ENCODE peak calls at places on chromosomes 12 and 14, in four cellular contexts. W is A549, I is body of pancreas, T is mucosa of descending colon. D is an unnamed sample.

GRCh38 chr12:77893918-77894317 is 63.2 kb downstream of the NAV3 start:
- DNase-seq in W (peak; percentile 11), I (peak; percentile 85), T (peak; percentile 30), D (peak; percentile 86)

GRCh38 chr12:114916531-114916930 is 232.6 kb upstream of the TBX3 start:
- DNase-seq in W (no peak), I (no peak), T (no peak), D (no peak)

GRCh38 chr12:114799574-114800487 is 115.9 kb upstream of the TBX3 start:
- DNase-seq in W (no peak), I (peak; percentile 83), T (peak; percentile 43), D (peak; percentile 63)

GRCh38 chr12:31387011-31387410 is 61.1 kb upstream of the SINHCAF start:
- DNase-seq in W (no peak), I (no peak), T (no peak), D (no peak)

GRCh38 chr14:106843951-106844483 is 1317.6 kb downstream of the TMEM121 start:
- DNase-seq in W (peak; percentile 23), I (peak; percentile 65), T (peak; percentile 68), D (peak; percentile 76)

GRCh38 chr14:67569651-67570290 is 30.3 kb downstream of the PIGH start:
- DNase-seq in W (no peak), I (no peak), T (no peak), D (no peak)

GRCh38 chr12:28253175-28253641 is 63.0 kb downstream of the CCDC91 start:
- DNase-seq in W (no peak), I (no peak), T (no peak), D (no peak)

GRCh38 chr12:101939856-101940265 is 62.5 kb downstream of the DRAM1 start:
- DNase-seq in W (peak; percentile 41), I (peak; percentile 59), T (no peak), D (peak; percentile 42)

GRCh38 chr12:112680993-112681392 is 110.6 kb upstream of the RPH3A start:
- DNase-seq in W (no peak), I (no peak), T (no peak), D (no peak)

GRCh38 chr14:55889124-55889523 is 229.1 kb upstream of the PELI2 start:
- DNase-seq in W (peak; percentile 13), I (peak; percentile 68), T (no peak), D (peak; percentile 83)

GRCh38 chr14:100904307-100905019 is 941 bp upstream of the RTL1 start:
- DNase-seq in W (no peak), I (peak; percentile 10), T (no peak), D (no peak)

GRCh38 chr14:101501858-101502615 is 59.3 kb upstream of the DIO3 start:
- DNase-seq in W (no peak), I (peak; percentile 8), T (no peak), D (no peak)

GRCh38 chr14:91367173-91368171 is 50.1 kb downstream of the CCDC88C start:
- DNase-seq in W (no peak), I (peak; percentile 67), T (no peak), D (no peak)

GRCh38 chr14:60327447-60328331 is 78.7 kb downstream of the PPM1A start:
- DNase-seq in W (no peak), I (peak; percentile 69), T (peak; percentile 54), D (peak; percentile 24)

GRCh38 chr12:59742831-59743230 is 147.0 kb downstream of the SLC16A7 start:
- DNase-seq in W (no peak), I (no peak), T (no peak), D (no peak)

GRCh38 chr14:38556321-38556720 is 300.4 kb upstream of the CLEC14A start:
- DNase-seq in W (no peak), I (no peak), T (no peak), D (no peak)

GRCh38 chr14:77864085-77864484 is 64.2 kb downstream of the ADCK1 start:
- DNase-seq in W (no peak), I (no peak), T (no peak), D (no peak)

GRCh38 chr14:71380271-71380670 is 473.0 kb downstream of the PCNX1 start:
- DNase-seq in W (no peak), I (no peak), T (no peak), D (no peak)

GRCh38 chr14:95304342-95304741 is 15.4 kb downstream of the CLMN start:
- DNase-seq in W (no peak), I (no peak), T (no peak), D (no peak)

GRCh38 chr12:25716842-25717241 is 163.8 kb upstream of the LMNTD1 start:
- DNase-seq in W (no peak), I (no peak), T (no peak), D (no peak)

GRCh38 chr12:117069126-117069788 is 30.0 kb downstream of the TESC start:
- DNase-seq in W (no peak), I (no peak), T (no peak), D (no peak)

GRCh38 chr12:91877461-91878230 is 268.0 kb downstream of the BTG1 start:
- DNase-seq in W (no peak), I (no peak), T (no peak), D (peak; percentile 90)

DNA sequence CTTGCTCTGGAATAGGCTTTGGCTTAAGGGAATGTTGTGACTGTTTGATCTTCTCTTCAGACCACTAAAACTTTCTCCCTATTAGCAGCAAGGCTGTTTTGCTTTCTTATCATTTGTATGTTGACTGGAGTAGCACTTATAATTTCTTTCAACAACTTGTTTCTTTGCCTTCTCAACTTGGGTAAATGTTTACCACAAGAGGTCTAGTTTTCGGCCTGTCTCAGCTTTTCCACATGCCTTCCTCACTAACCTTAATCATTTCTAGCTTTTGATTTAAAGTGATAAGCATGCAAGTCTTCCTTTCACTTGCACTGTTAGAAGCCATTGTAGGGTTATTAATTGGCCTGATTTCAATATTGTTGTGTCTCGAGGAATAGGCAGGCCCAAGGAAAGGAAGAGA is 126.7 kb upstream of the AEBP2 start:
- DNase-seq in W (no peak), I (no peak), T (no peak), D (no peak)
- H3K4me1 ChIP-seq in W (peaks cover 9% of the 10 kb centered on the region), I (no peaks in the 10 kb centered on the region), T (no peaks in the 10 kb centered on the region), D (no peaks in the 10 kb centered on the region)

DNA sequence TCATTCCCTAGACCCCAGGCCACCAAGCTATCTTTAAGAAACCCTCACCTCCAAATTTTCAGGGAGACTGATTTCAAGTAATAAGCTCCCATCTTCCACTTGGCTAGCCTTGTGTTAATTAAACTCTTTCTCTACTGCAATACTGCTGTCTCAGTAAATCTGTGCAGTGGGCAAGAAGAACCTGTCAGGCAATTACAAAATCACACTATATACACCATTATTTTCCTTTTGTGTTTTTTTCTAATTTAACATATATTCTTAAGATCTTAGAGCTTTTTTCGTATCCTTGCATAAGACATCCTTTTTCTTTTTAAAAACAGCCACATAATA is 7.7 kb upstream of the GOLGA5 start:
- DNase-seq in W (no peak), I (no peak), T (no peak), D (no peak)
- H3K4me3 ChIP-seq in W (no peak overlapping the region), I (no peak overlapping the region), T (no peak overlapping the region), D (no peak overlapping the region)

GRCh38 chr14:103390605-103391004 is 5.4 kb downstream of the MARK3 start:
- DNase-seq in W (no peak), I (no peak), T (no peak), D (no peak)
- H3K4me1 ChIP-seq in W (peaks cover 46% of the 10 kb centered on the region), I (peaks cover 71% of the 10 kb centered on the region), T (peaks cover 40% of the 10 kb centered on the region), D (peaks cover 2% of the 10 kb centered on the region)

DNA sequence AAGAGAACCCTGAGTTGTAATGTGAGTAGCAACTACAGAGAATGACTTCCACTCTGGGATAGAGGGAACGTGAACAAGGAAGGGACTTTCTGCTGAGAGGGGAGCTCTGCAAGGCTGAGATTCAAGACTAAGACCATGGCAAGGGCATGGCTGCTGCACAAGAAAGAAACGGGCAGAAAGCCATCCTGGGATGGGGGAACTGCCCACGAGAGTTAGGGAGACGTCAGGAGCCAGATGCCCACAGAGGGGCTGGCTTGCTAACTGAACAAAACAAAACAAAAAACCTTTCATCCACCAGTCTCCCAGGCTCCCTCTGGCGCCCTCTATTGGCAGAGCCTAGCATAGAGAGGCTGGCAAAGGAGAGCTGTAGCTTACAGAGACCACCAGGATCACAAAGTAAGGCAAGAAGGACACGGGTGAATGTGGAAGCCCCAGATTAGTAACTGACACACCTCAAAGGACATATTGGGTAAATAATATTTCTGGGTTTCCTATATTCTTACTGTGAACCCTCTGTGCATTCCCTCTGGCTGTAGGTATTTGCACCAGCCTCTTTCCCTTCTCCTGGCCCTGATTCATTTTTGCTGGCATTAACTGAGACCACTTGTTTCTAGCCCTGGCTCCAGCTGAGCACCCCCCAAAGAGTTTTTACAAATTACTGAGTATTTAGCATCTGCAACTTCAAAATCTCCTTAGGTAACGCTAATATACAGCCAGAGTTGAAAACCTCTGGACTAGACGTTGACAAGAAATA is 338.3 kb downstream of the EMP1 start:
- DNase-seq in W (peak; percentile 31), I (peak; percentile 62), T (peak; percentile 75), D (peak; percentile 40)
- H3K4me3 ChIP-seq in W (no peak overlapping the region), I (no peak overlapping the region), T (no peak overlapping the region), D (no peak overlapping the region)

DNA sequence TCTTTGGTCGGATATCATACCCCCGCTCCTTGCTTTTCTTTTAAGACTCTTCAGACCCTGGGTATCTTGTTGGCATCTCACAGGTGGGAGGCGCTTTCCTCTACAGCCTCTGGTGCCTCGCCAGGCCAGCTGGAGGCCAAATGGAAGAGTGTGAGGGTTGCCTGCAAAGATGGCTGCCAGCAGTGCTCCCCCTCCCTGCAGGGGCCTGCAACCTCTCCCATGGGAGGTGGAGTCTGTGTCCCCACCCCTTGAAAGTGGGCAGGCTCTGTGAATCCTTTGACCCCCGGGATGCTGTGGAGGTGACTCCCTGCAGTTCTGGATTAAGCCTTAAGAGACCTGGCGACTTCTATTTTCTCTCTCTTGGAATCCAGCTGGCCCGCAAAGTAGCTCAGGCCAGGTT is 37.7 kb upstream of the NCOR2 start:
- DNase-seq in W (no peak), I (no peak), T (peak; percentile 61), D (peak; percentile 52)
- H3K4me1 ChIP-seq in W (peaks cover 54% of the 10 kb centered on the region), I (peaks cover 19% of the 10 kb centered on the region), T (peaks cover 70% of the 10 kb centered on the region), D (peaks cover 4% of the 10 kb centered on the region)

GRCh38 chr14:50531595-50532501 is 521 bp downstream of the MAP4K5 start:
- DNase-seq in W (no peak), I (peak; percentile 49), T (peak; percentile 70), D (peak; percentile 42)

GRCh38 chr14:50534998-50535397 is 2.6 kb upstream of the MAP4K5 start:
- DNase-seq in W (no peak), I (no peak), T (no peak), D (no peak)

GRCh38 chr14:50532502-50533313 is at the start of gene MAP4K5:
- DNase-seq in W (peak; percentile 79), I (peak; percentile 93), T (peak; percentile 95), D (peak; percentile 92)

GRCh38 chr14:50533314-50533705 is 941 bp upstream of the MAP4K5 start:
- DNase-seq in W (no peak), I (no peak), T (no peak), D (no peak)

GRCh38 chr14:50533806-50534205 is 1.4 kb upstream of the MAP4K5 start:
- DNase-seq in W (no peak), I (no peak), T (no peak), D (no peak)
- H3K4me3 ChIP-seq in W (no peak overlapping the region), I (no peak overlapping the region), T (no peak overlapping the region), D (no peak overlapping the region)

GRCh38 chr14:68973639-68974038 is 5.5 kb downstream of the ACTN1 start:
- DNase-seq in W (no peak), I (no peak), T (no peak), D (no peak)
- H3K4me1 ChIP-seq in W (peaks cover 85% of the 10 kb centered on the region), I (peaks cover 64% of the 10 kb centered on the region), T (peaks cover 46% of the 10 kb centered on the region), D (peaks cover 11% of the 10 kb centered on the region)

GRCh38 chr12:51972849-51973273 is 21.4 kb downstream of the ACVR1B start:
- DNase-seq in W (no peak), I (no peak), T (no peak), D (peak; percentile 43)
- H3K4me3 ChIP-seq in W (no peak overlapping the region), I (no peak overlapping the region), T (no peak overlapping the region), D (no peak overlapping the region)

GRCh38 chr14:99751539-99752485 is 41.4 kb upstream of the EML1 start:
- DNase-seq in W (no peak), I (no peak), T (no peak), D (no peak)
- H3K4me1 ChIP-seq in W (peaks cover 62% of the 10 kb centered on the region), I (peaks cover 49% of the 10 kb centered on the region), T (peaks cover 7% of the 10 kb centered on the region), D (peaks cover 4% of the 10 kb centered on the region)

GRCh38 chr14:23294734-23295561 is 7.7 kb downstream of the PPP1R3E start:
- DNase-seq in W (no peak), I (peak; percentile 54), T (peak; percentile 39), D (peak; percentile 66)
- H3K4me3 ChIP-seq in W (peak overlapping the region; percentile 27), I (no peak overlapping the region), T (no peak overlapping the region), D (no peak overlapping the region)

D was measured in small intestine.